ENCODE peak calls at places on chromosomes 13 and 19, in five cellular contexts. H is AG10803; Z is mammary epithelial cell; F is CD8-positive, alpha-beta memory T cell; G is cardiac fibroblast. W is an unnamed sample.

GRCh38 chr19:37251308-37252229 is 33.6 kb downstream of the ZNF383 start:
- DNase-seq in H (peak; percentile 99), Z (peak; percentile 95), F (peak; percentile 71), G (peak; percentile 98), W (peak; percentile 95)

GRCh38 chr19:21328402-21328801 is 808 bp downstream of the ZNF708 start:
- DNase-seq in H (no peak), Z (no peak), F (no peak), G (no peak), W (no peak)

GRCh38 chr13:73440296-73440895 is 381.6 kb downstream of the KLF5 start:
- DNase-seq in H (no peak), Z (peak; percentile 39), F (no peak), G (no peak), W (no peak)

GRCh38 chr13:31045621-31046081 is 113.2 kb downstream of the TEX26 start:
- DNase-seq in H (peak; percentile 89), Z (peak; percentile 92), F (no peak), G (peak; percentile 95), W (peak; percentile 85)

GRCh38 chr19:496333-496634 is at the start of gene MADCAM1:
- DNase-seq in H (no peak), Z (no peak), F (no peak), G (no peak), W (no peak)

GRCh38 chr19:33249740-33250366 is 24.2 kb upstream of the SLC7A10 start:
- DNase-seq in H (no peak), Z (no peak), F (no peak), G (no peak), W (no peak)

GRCh38 chr13:27450921-27451461 is 627 bp upstream of the MTIF3 start:
- DNase-seq in H (peak; percentile 52), Z (peak; percentile 75), F (no peak), G (peak; percentile 55), W (peak; percentile 12)

GRCh38 chr13:106372199-106373160 is 163.0 kb downstream of the EFNB2 start:
- DNase-seq in H (peak; percentile 95), Z (no peak), F (no peak), G (peak; percentile 42), W (peak; percentile 52)

GRCh38 chr19:860481-861098 is 1.1 kb downstream of the CFD start:
- DNase-seq in H (peak; percentile 74), Z (peak; percentile 61), F (peak; percentile 59), G (peak; percentile 79), W (no peak)

GRCh38 chr19:55418185-55418584 is 10.6 kb upstream of the UBE2S start:
- DNase-seq in H (peak; percentile 84), Z (peak; percentile 69), F (peak; percentile 42), G (peak; percentile 88), W (peak; percentile 37)

GRCh38 chr13:46146898-46147297 is 35.1 kb downstream of the LCP1 start:
- DNase-seq in H (peak; percentile 26), Z (peak; percentile 29), F (no peak), G (peak; percentile 19), W (no peak)

GRCh38 chr13:70253411-70253810 is 145.2 kb upstream of the KLHL1 start:
- DNase-seq in H (no peak), Z (peak; percentile 31), F (no peak), G (no peak), W (no peak)

GRCh38 chr19:33296473-33297060 is 5.8 kb downstream of the CEBPA start:
- DNase-seq in H (peak; percentile 77), Z (no peak), F (no peak), G (no peak), W (peak; percentile 64)

GRCh38 chr19:6803036-6803404 is 30.5 kb downstream of the VAV1 start:
- DNase-seq in H (no peak), Z (no peak), F (peak; percentile 6), G (no peak), W (no peak)

GRCh38 chr19:48613024-48613851 is 1.6 kb downstream of the FAM83E start:
- DNase-seq in H (no peak), Z (no peak), F (no peak), G (no peak), W (no peak)

GRCh38 chr13:80082396-80083096 is 258.4 kb downstream of the SPRY2 start:
- DNase-seq in H (peak; percentile 76), Z (peak; percentile 60), F (no peak), G (peak; percentile 41), W (peak; percentile 5)

GRCh38 chr19:44758596-44758995 is 10.1 kb downstream of the BCL3 start:
- DNase-seq in H (no peak), Z (no peak), F (no peak), G (peak; percentile 59), W (no peak)

GRCh38 chr13:48158915-48159314 is 64.0 kb upstream of the MED4 start:
- DNase-seq in H (no peak), Z (no peak), F (no peak), G (no peak), W (no peak)

GRCh38 chr19:53982056-53982455 is 9.4 kb upstream of the CACNG6 start:
- DNase-seq in H (no peak), Z (no peak), F (no peak), G (peak; percentile 41), W (no peak)

GRCh38 chr19:39557791-39558622 is 18.0 kb upstream of the EID2 start:
- DNase-seq in H (no peak), Z (no peak), F (peak; percentile 13), G (no peak), W (no peak)

GRCh38 chr13:51614350-51614786 is 30.1 kb downstream of the WDFY2 start:
- DNase-seq in H (peak; percentile 62), Z (no peak), F (peak; percentile 31), G (no peak), W (no peak)

GRCh38 chr19:3465552-3465951 is 14.8 kb downstream of the SMIM24 start:
- DNase-seq in H (no peak), Z (no peak), F (no peak), G (no peak), W (no peak)

GRCh38 chr19:49390131-49390977 is 2.3 kb downstream of the KASH5 start:
- DNase-seq in H (no peak), Z (no peak), F (no peak), G (no peak), W (no peak)

GRCh38 chr19:15427350-15427700 is 8.5 kb upstream of the AKAP8L start:
- DNase-seq in H (no peak), Z (no peak), F (no peak), G (no peak), W (no peak)

GRCh38 chr13:48862572-48862971 is 113.1 kb upstream of the FNDC3A start:
- DNase-seq in H (no peak), Z (no peak), F (no peak), G (no peak), W (no peak)

GRCh38 chr19:17347877-17348276 is 10.5 kb downstream of the GTPBP3 start:
- DNase-seq in H (no peak), Z (no peak), F (no peak), G (no peak), W (no peak)

GRCh38 chr19:17346109-17346671 is 8.8 kb downstream of the GTPBP3 start:
- DNase-seq in H (peak; percentile 41), Z (peak; percentile 51), F (peak; percentile 62), G (peak; percentile 72), W (no peak)

GRCh38 chr19:17351815-17352435 is 14.6 kb downstream of the GTPBP3 start:
- DNase-seq in H (no peak), Z (no peak), F (no peak), G (no peak), W (no peak)

GRCh38 chr19:17347361-17347760 is 10.0 kb downstream of the GTPBP3 start:
- DNase-seq in H (no peak), Z (no peak), F (no peak), G (peak; percentile 76), W (no peak)

DNA sequence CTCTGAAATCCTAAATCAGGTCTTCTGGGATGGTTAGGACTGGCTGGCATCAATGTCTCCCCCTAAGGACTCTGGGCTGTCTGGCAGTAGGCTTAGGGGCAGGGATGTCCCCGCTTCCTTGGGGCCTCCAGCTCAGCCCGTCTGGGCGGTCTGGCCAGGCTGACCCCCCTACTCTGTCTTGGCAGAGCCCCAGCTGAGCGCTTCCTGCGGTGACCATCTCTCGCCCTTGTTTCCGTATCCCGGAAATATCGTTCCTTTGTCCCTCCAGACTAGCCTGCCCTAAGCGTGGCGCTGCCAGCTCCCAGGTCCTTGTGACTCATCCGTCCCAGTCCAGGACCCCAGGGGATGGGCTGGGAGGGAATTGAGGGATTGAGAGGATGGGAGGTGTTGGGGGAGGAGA is 11.3 kb downstream of the GTPBP3 start:
- DNase-seq in H (peak; percentile 29), Z (peak; percentile 11), F (no peak), G (peak; percentile 85), W (no peak)
- H3K4me3 ChIP-seq in H (peak overlapping the region; percentile 36), Z (peak overlapping the region; percentile 21), F (no peak overlapping the region), G (peak overlapping the region; percentile 24), W (no peak overlapping the region)

DNA sequence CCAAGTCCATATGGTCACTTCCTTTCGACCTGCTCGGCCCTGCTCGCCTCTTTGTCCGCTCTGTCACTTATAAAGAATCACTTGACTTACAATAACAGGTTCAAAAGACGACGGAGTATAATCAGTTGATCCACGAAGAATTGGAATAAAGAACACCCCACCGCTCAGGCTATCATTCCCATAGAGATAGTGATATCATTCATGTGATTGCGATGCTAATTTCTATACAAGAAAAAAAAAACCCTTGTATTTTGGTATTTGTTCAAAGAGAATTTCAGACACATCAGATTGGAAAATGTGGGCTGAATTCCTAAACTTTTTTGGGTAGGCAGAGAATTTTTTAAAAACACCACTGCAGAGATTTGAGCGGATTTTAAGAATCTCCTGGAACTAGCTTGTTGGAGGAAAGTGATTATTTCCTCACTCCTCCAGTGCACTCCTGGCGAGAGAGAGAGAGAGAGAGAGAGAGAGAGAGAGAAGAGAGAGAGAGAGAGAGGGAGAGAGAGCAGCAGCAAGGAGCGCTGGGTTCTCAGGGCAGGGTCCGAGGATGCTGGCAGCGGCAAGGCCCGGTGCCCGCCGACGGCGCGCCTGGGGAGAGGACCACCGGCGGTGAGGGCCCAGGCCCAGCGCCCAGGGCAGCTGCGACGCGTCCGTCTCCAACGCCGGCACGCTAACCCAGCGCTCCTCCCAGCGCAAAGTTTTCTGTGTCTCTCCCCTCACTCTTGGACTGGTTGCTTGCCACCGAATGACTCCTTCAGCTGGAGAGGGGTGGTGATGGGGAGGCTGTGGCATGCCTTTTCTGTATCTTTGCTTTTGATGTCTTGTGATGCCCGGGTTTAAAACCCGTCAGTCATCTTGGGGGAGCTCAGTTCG is 149.0 kb upstream of the ZNF536 start:
- DNase-seq in H (peak; percentile 51), Z (no peak), F (no peak), G (no peak), W (no peak)
- H3K4me3 ChIP-seq in H (no peak overlapping the region), Z (no peak overlapping the region), F (no peak overlapping the region), G (no peak overlapping the region), W (no peak overlapping the region)

GRCh38 chr19:47200530-47200929 is 30.5 kb downstream of the BBC3 start:
- DNase-seq in H (no peak), Z (no peak), F (no peak), G (no peak), W (no peak)

GRCh38 chr19:47195462-47195861 is 35.5 kb downstream of the BBC3 start:
- DNase-seq in H (no peak), Z (no peak), F (no peak), G (no peak), W (no peak)

GRCh38 chr19:47197141-47197540 is 33.9 kb downstream of the BBC3 start:
- DNase-seq in H (no peak), Z (no peak), F (no peak), G (no peak), W (no peak)
- H3K4me3 ChIP-seq in H (no peak overlapping the region), Z (no peak overlapping the region), F (no peak overlapping the region), G (no peak overlapping the region), W (no peak overlapping the region)

DNA sequence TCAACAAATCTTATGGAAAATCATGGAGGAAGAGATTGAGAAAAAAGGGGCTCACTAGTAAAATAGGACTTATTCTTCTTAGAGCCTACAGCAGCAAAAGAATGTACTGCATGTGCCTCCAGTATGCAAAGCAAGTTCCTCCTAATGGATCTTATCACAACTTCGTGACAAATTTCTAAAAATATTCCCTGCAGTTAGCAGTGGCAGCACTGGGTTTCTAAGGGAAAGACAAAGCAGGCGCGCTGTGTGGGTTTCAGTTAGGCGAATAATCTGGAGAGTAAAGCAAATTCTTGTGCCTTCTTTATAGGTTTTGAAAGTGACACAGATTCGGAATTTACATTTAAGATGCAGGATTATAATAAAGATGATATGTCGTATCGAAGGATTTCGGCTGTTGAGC is 167.9 kb downstream of the LMO7 start:
- DNase-seq in H (no peak), Z (no peak), F (no peak), G (peak; percentile 28), W (no peak)
- H3K4me3 ChIP-seq in H (no peak overlapping the region), Z (no peak overlapping the region), F (no peak overlapping the region), G (no peak overlapping the region), W (no peak overlapping the region)